ENCODE peak calls at places on chromosomes 12 and 14, in four cellular contexts. T is GM12878, V is K562, Y is HL-60. S is an unnamed sample.

GRCh38 chr14:100533647-100534485 is 53.4 kb downstream of the BEGAIN start:
- DNase-seq in T (no peak), V (no peak), Y (peak), S (peak)

GRCh38 chr12:98990648-98991047 is 345.6 kb downstream of the APAF1 start:
- DNase-seq in T (no peak), V (no peak), Y (no peak), S (no peak)

GRCh38 chr14:67457782-67458181 is 30.7 kb downstream of the TMEM229B start:
- DNase-seq in T (no peak), V (no peak), Y (no peak), S (no peak)

GRCh38 chr14:93115920-93116675 is at the start of gene ITPK1:
- DNase-seq in T (no peak), V (peak), Y (peak), S (peak)

GRCh38 chr12:131074221-131075083 is 120.7 kb downstream of the ADGRD1 start:
- DNase-seq in T (no peak), V (no peak), Y (no peak), S (no peak)

GRCh38 chr14:81446279-81447007 is 46.3 kb upstream of the STON2 start:
- DNase-seq in T (no peak), V (no peak), Y (no peak), S (no peak)

GRCh38 chr12:101924647-101925046 is 47.3 kb downstream of the DRAM1 start:
- DNase-seq in T (no peak), V (peak), Y (no peak), S (no peak)

GRCh38 chr12:15580431-15580830 is 208.8 kb downstream of the EPS8 start:
- DNase-seq in T (no peak), V (no peak), Y (no peak), S (no peak)

GRCh38 chr12:70982991-70983390 is 62.5 kb upstream of the PTPRR start:
- DNase-seq in T (no peak), V (no peak), Y (no peak), S (no peak)

GRCh38 chr12:6180300-6181051 is 19.7 kb upstream of the CD9 start:
- DNase-seq in T (no peak), V (no peak), Y (no peak), S (no peak)

GRCh38 chr14:75297417-75298040 is 18.9 kb downstream of the FOS start:
- DNase-seq in T (no peak), V (no peak), Y (peak), S (no peak)

GRCh38 chr14:89473979-89474378 is 56.9 kb upstream of the FOXN3 start:
- DNase-seq in T (no peak), V (no peak), Y (no peak), S (no peak)

GRCh38 chr12:39402922-39403321 is 40.0 kb downstream of the KIF21A start:
- DNase-seq in T (peak), V (no peak), Y (no peak), S (no peak)

GRCh38 chr12:68565391-68565903 is 45.3 kb upstream of the RAP1B start:
- DNase-seq in T (no peak), V (no peak), Y (no peak), S (no peak)

GRCh38 chr12:70826156-70826555 is 94.4 kb downstream of the PTPRR start:
- DNase-seq in T (no peak), V (no peak), Y (no peak), S (no peak)

GRCh38 chr12:68495666-68496065 is 115.0 kb upstream of the RAP1B start:
- DNase-seq in T (no peak), V (no peak), Y (no peak), S (no peak)

GRCh38 chr14:75254901-75255300 is 23.7 kb upstream of the FOS start:
- DNase-seq in T (no peak), V (no peak), Y (no peak), S (no peak)

GRCh38 chr14:42490536-42490935 is 883.9 kb downstream of the LRFN5 start:
- DNase-seq in T (no peak), V (no peak), Y (no peak), S (no peak)

GRCh38 chr14:79661762-79662161 is 549.5 kb downstream of the DIO2 start:
- DNase-seq in T (no peak), V (no peak), Y (no peak), S (no peak)

GRCh38 chr14:61565836-61566536 is 129.3 kb upstream of the HIF1A start:
- DNase-seq in T (no peak), V (no peak), Y (no peak), S (no peak)
- TF ChIP-seq POLR2AphosphoS5 in T (no peak), V (no peak), Y (no peak), S (no peak)

DNA sequence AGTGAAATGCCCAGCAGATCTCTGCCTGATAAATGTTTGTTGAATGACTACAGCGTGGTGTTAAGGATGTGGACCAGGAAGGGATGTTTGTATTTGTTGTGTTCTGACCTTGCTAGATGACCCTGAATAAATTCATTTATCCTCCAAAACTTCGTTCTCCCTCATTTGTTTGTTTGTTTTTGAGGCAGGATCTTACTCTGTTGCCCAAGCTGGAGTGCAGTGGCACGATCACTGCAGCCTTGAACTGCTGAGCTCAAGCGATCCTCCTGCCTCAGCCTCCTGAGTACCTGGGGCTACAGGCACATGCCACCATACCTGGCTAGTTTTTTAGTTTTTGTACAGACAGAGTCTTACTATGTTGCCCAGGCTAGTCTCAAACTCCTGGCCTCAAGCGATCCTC is 96.7 kb downstream of the TSPAN9 start:
- DNase-seq in T (no peak), V (no peak), Y (no peak), S (no peak)
- TF ChIP-seq SPI1 in T (no peak), V (no peak), Y (no peak), S (no peak)

DNA sequence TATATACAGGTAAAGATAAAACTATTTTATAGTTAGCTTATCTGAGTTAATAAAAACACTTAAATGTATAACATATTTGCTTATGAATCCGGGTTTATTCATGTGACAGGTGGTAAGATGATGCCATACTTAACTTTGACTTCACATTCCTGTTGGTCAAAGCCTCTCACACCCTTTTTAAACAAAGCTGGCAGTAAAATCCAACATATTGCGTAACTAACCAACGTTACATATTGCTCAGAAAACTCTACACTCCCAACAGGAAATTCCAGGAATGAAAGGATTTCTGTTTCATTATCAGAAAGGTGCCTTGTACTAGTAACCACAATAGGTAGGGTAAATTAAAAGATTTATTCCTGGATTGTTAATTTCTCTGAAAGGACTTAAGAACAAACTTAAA is 23.7 kb upstream of the CATSPERB start:
- DNase-seq in T (no peak), V (no peak), Y (no peak), S (no peak)
- TF ChIP-seq POLR2AphosphoS5 in T (no peak), V (no peak), Y (no peak), S (no peak)

DNA sequence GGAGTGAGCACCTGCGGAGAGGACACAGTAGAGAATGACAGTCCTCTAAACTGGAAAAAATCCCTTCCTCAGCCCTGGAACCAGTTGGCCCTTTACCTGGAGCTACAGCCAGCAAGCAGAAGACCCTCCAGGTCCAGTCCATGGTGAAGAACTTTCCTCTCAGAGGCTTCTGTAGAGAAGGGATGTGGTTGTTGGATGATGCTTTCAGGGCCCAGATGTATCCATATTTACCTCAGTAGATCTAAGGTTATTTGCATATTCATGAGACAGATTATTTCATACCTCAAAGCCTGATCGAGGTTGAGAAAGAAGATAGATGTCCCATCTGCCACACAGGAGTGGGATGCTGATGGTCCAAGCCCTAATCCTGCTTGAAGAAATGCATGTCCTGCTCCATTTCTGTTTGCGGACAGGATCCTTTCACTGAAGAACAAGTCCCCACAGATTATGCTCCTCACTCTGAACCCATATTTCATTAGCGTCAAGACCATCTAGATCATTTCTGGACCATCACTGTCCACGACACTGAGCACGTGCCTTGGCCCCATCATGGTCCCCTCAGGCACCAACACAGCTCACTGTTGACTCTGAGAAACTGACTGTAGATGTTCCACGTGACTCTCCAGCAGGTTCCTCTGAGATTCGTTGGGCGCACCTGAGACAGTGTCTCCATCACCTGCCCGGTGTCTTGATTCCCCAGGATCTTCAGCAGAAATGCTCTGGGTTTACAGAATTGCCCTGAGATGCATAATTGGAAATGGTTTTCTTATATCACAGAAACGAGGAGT is 985.2 kb downstream of the TMEM121 start:
- DNase-seq in T (no peak), V (no peak), Y (no peak), S (no peak)
- TF ChIP-seq SPI1 in T (no peak), V (no peak), Y (no peak), S (no peak)

GRCh38 chr12:41980390-41980789 is 164.3 kb downstream of the GXYLT1 start:
- DNase-seq in T (no peak), V (no peak), Y (no peak), S (no peak)
- TF ChIP-seq POLR2AphosphoS5 in T (no peak), V (no peak), Y (no peak), S (no peak)

GRCh38 chr12:3187846-3188755 is 110.9 kb downstream of the TSPAN9 start:
- DNase-seq in T (no peak), V (no peak), Y (no peak), S (no peak)
- TF ChIP-seq SPI1 in T (no peak), V (no peak), Y (no peak), S (no peak)

DNA sequence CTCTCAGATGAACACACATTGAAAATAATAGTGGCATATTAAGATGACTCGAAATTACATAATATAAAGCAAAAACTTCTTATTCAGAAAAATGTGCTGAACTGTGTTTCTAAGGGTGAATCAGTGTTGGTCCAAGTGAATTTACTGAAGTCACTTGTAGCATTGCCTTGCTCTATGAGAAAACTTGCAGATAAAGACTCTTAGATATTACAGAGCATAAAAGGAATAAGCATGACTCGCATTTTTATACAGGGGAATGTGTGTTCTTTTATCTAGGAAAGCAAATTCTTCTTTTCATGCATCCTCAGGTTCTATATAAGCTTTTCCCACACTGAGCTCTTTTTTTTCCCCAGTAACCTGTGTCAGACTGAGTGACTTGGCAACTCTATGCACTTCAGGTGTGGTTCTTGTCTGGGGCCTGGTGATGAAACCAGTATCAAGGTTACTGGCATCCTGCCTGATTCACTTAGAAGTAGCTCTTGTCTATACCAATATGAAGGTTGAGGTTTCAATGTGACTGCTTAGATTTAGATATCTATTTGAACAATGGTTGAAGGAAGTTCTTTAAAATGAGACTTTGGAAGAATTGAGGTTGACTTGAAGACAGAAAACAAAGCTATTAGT is 76.1 kb downstream of the OTOGL start:
- DNase-seq in T (no peak), V (no peak), Y (no peak), S (no peak)
- TF ChIP-seq POLR2AphosphoS5 in T (no peak), V (no peak), Y (no peak), S (no peak)

GRCh38 chr12:50545783-50546182 is 41.0 kb downstream of the DIP2B start:
- DNase-seq in T (no peak), V (no peak), Y (no peak), S (no peak)
- TF ChIP-seq SPI1 in T (no peak), V (no peak), Y (no peak), S (no peak)

S was measured in GM12891.